ENCODE peak calls at places on chromosomes 11 and 22, in six cellular contexts. F, O, H, X, U and L are unnamed samples.

GRCh38 chr22:47030143-47030641 is 267.7 kb downstream of the TBC1D22A start:
- DNase-seq in H (no peak), O (no peak), F (no peak), U (no peak), X (no peak), L (no peak)

GRCh38 chr22:29268511-29269229 is 602 bp downstream of the EWSR1 start:
- DNase-seq in X (no peak), H (peak), O (no peak), U (peak), F (peak), L (no peak)

GRCh38 chr11:43376594-43376993 is 17.9 kb downstream of the TTC17 start:
- DNase-seq in X (no peak), O (no peak), U (peak), F (no peak), H (no peak), L (peak)

GRCh38 chr22:49188591-49188990 is 639.1 kb downstream of the BRD1 start:
- DNase-seq in F (no peak), O (no peak), H (peak), X (no peak), U (no peak), L (no peak)

GRCh38 chr22:24414984-24415945 is 12.1 kb upstream of the ADORA2A start:
- DNase-seq in O (no peak), X (no peak), U (no peak), F (peak), H (no peak), L (no peak)

GRCh38 chr11:103892603-103893002 is 143.8 kb upstream of the DDI1 start:
- DNase-seq in X (no peak), O (no peak), F (no peak), U (peak), H (no peak), L (no peak)

GRCh38 chr11:26285593-26285992 is 46.3 kb upstream of the ANO3 start:
- DNase-seq in O (no peak), X (no peak), U (no peak), H (no peak), F (no peak), L (no peak)

GRCh38 chr22:29912605-29913398 is 29.8 kb downstream of the MTMR3 start:
- DNase-seq in U (peak), F (no peak), H (no peak), O (no peak), X (no peak), L (peak)

GRCh38 chr11:42048141-42048540 is 588.7 kb upstream of the LRRC4C start:
- DNase-seq in X (no peak), O (no peak), H (no peak), F (no peak), U (no peak), L (no peak)

GRCh38 chr11:76872959-76873827 is 12.5 kb downstream of the ACER3 start:
- DNase-seq in O (no peak), F (no peak), U (no peak), H (no peak), X (no peak), L (no peak)

GRCh38 chr11:40597546-40598113 is 861.8 kb downstream of the LRRC4C start:
- DNase-seq in X (no peak), F (no peak), O (no peak), H (no peak), U (no peak), L (no peak)

GRCh38 chr11:17748761-17749721 is 14.5 kb downstream of the KCNC1 start:
- DNase-seq in F (peak), O (no peak), U (no peak), X (no peak), H (no peak), L (no peak)

GRCh38 chr11:129947474-129947873 is 52.1 kb upstream of the NFRKB start:
- DNase-seq in H (no peak), F (no peak), O (no peak), X (no peak), U (no peak), L (no peak)

GRCh38 chr11:65606876-65607613 is 7.0 kb downstream of the MAP3K11 start:
- DNase-seq in U (peak), H (peak), O (no peak), X (no peak), F (peak), L (peak)

GRCh38 chr11:108368134-108368533 is 99.2 kb downstream of the C11orf65 start:
- DNase-seq in U (no peak), O (no peak), F (no peak), H (no peak), X (no peak), L (no peak)

GRCh38 chr11:90134420-90135003 is at the start of gene NAALAD2:
- DNase-seq in U (no peak), X (peak), O (no peak), H (peak), F (peak), L (no peak)

GRCh38 chr22:19176175-19176630 is 2.3 kb downstream of the SLC25A1 start:
- DNase-seq in X (no peak), U (no peak), O (no peak), F (no peak), H (no peak), L (no peak)

DNA sequence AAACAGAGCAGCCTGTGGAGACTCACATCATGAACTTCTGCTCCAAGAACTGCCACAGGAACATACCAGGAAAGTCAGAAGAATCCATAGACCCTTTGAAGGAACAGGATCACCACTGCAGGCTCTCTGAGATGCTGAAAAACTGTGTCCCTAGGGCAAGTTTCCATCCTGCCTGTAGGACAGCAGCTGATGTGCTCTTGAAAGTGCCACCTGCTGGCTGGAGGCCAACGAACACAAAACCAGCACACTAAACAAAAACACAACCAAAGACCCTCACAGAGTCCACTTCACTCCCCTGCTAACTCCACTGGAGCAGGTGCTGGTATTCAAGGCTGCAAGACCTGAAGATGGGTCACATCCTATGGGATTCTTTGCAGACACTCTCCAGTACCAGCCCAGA is 12.0 kb upstream of the NXPE1 start:
- DNase-seq in O (no peak), F (no peak), X (no peak), H (no peak), U (no peak), L (no peak)
- TF ChIP-seq CTCF in O (no peak), F (no peak), X (no peak), H (no peak), U (no peak), L (no peak)

DNA sequence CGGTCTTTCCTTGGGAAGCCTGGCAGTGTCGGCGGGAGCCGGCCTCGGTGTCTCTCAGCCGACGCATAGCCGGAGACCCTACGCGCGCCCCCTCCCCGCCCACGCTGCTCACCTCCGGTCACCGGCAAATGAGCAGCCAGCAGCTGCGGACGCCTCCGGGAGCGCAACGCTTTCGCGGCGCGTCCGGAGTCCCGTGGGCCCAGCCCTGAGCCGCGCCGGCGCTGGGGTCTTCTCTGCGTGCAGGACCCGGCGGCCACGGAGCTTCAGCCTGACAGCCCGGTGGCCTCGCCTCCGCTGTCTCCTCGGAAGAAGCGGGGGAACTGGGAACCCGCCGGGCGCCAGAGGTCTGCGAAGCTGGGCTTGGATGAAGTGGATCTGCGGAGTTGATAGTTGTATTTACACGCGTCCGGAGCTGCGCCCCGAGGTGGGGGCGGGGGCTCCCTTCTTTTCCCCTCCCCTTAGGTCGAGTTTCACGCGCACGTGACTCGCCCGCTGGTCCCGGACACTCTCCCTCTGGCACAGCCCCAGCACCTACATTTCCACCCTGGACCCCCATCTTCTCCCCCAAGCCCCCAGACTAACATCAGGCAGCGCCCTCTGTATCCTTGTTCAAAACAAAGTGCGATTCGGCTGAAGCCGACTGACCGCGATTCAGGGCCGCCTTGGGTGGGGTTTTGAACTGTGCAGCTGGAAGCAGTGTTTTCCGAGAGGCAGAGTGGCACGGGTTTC is at the start of gene SLC43A1:
- DNase-seq in H (peak), X (peak), F (peak), O (no peak), U (peak), L (no peak)
- TF ChIP-seq CTCF in H (no peak), X (no peak), F (no peak), O (no peak), U (no peak), L (no peak)

DNA sequence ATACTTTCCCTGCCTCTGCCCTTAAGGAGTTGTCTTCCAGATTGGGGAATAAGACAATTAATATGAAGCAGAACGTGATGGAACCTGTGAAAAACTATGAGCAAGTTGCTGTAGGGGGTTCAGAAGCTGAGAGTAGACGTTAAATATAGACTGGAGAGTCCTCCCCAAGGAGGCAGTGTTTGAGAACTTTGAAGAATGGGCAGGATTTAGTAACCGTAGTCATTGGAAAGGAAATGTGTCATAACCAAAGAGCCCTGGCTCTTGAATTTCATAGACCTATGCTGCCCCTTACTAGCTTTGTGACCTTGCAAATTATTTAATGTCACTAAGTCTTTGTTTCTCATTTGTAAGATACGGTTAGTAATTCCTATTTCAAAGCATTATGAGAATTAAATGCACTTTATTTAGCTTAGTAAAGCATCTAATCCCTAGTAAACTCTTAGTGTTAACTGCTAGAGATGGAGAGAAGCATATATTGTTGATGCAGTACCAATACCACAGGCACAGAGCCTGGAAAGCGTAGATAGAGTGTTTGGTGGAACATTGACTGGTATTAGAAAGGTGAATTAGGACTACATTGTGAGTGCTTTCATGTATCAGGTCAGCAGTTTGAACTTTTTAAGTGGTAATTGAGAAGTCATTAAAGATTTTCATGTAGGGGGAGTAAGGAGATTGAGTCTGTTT is 54.1 kb downstream of the MCAM start:
- DNase-seq in U (peak), F (no peak), H (no peak), X (peak), O (no peak), L (no peak)
- TF ChIP-seq CTCF in U (peak), F (no peak), H (no peak), X (no peak), O (no peak), L (no peak)

GRCh38 chr11:61617515-61617914 is 36.6 kb upstream of the SYT7 start:
- DNase-seq in O (no peak), H (no peak), X (no peak), U (no peak), F (no peak), L (no peak)
- TF ChIP-seq CTCF in O (no peak), H (no peak), X (no peak), U (peak), F (no peak), L (no peak)